ENCODE peak calls at places on chromosomes 1 and 21, in six cellular contexts. I, J, D, C, P and Z are unnamed samples.

GRCh38 chr21:38649120-38649519 is 150.8 kb upstream of the ERG start:
- DNase-seq in I (no peak), P (no peak), C (no peak), J (no peak), D (no peak), Z (no peak)

GRCh38 chr1:51280321-51281096 is 44.4 kb downstream of the RNF11 start:
- DNase-seq in I (no peak), P (no peak), C (no peak), J (no peak), D (no peak), Z (no peak)

GRCh38 chr1:3004285-3005205 is 16.7 kb upstream of the ACTRT2 start:
- DNase-seq in D (no peak), P (no peak), J (no peak), I (no peak), C (no peak), Z (no peak)

GRCh38 chr1:234706199-234706598 is 96.2 kb upstream of the IRF2BP2 start:
- DNase-seq in J (no peak), D (no peak), C (no peak), I (no peak), P (no peak), Z (no peak)

GRCh38 chr1:93692983-93693591 is 11.4 kb upstream of the BCAR3 start:
- DNase-seq in J (no peak), P (no peak), C (peak; percentile 59), D (peak; percentile 63), I (peak; percentile 90), Z (peak; percentile 27)

GRCh38 chr1:231619257-231619634 is 7.3 kb upstream of the DISC1 start:
- DNase-seq in C (no peak), I (no peak), J (no peak), P (no peak), D (no peak), Z (no peak)

GRCh38 chr1:194297999-194298598 is 1111.7 kb upstream of the B3GALT2 start:
- DNase-seq in D (no peak), P (no peak), J (no peak), I (peak; percentile 1), C (no peak), Z (no peak)

GRCh38 chr1:107076846-107077245 is 20.4 kb downstream of the PRMT6 start:
- DNase-seq in P (no peak), D (no peak), J (no peak), I (peak; percentile 79), C (no peak), Z (no peak)

GRCh38 chr1:41006942-41007865 is 14.3 kb downstream of the SLFNL1 start:
- DNase-seq in C (no peak), P (no peak), I (peak; percentile 37), D (no peak), J (no peak), Z (no peak)

GRCh38 chr1:51784997-51785421 is 93.5 kb downstream of the NRDC start:
- DNase-seq in D (no peak), J (no peak), P (no peak), I (peak; percentile 63), C (no peak), Z (no peak)

GRCh38 chr1:39570477-39571177 is 6.0 kb downstream of the PABPC4 start:
- DNase-seq in P (no peak), J (no peak), I (no peak), D (no peak), C (no peak), Z (no peak)

GRCh38 chr1:157043685-157044084 is 1.9 kb downstream of the ARHGEF11 start:
- DNase-seq in I (no peak), J (peak; percentile 14), P (no peak), C (no peak), D (no peak), Z (no peak)

GRCh38 chr1:8836228-8836627 is 18.8 kb upstream of the RERE start:
- DNase-seq in P (no peak), I (no peak), J (no peak), D (no peak), C (no peak), Z (no peak)

GRCh38 chr1:12040457-12041051 is 21.3 kb downstream of the MIIP start:
- DNase-seq in D (peak; percentile 79), C (no peak), I (peak; percentile 95), P (peak; percentile 59), J (no peak), Z (no peak)

GRCh38 chr1:151990856-151991198 is 2.8 kb downstream of the S100A10 start:
- DNase-seq in J (no peak), D (no peak), C (no peak), P (no peak), I (peak; percentile 79), Z (peak; percentile 73)

GRCh38 chr1:53183277-53183990 is 13.2 kb upstream of the CPT2 start:
- DNase-seq in D (no peak), P (peak; percentile 86), C (no peak), J (no peak), I (peak; percentile 97), Z (peak; percentile 97)

GRCh38 chr1:89721351-89721750 is 88.4 kb downstream of the LRRC8C start:
- DNase-seq in C (no peak), I (peak; percentile 57), J (no peak), P (peak; percentile 52), D (peak; percentile 26), Z (no peak)

GRCh38 chr1:4408380-4408779 is 246.0 kb upstream of the AJAP1 start:
- DNase-seq in J (no peak), C (no peak), P (no peak), D (no peak), I (no peak), Z (no peak)

GRCh38 chr21:37712204-37712934 is 203.9 kb downstream of the KCNJ6 start:
- DNase-seq in J (peak; percentile 64), D (no peak), C (peak; percentile 27), I (peak; percentile 73), P (peak; percentile 70), Z (peak; percentile 41)

GRCh38 chr1:225318706-225319575 is 108.9 kb downstream of the LBR start:
- DNase-seq in J (peak; percentile 42), D (peak; percentile 2), C (peak; percentile 66), P (peak; percentile 59), I (peak; percentile 36), Z (peak; percentile 54)

GRCh38 chr1:19514391-19514831 is 29.1 kb upstream of the CAPZB start:
- DNase-seq in I (peak; percentile 77), C (no peak), J (no peak), D (no peak), P (no peak), Z (no peak)

GRCh38 chr1:232146514-232146913 is 483.4 kb downstream of the SIPA1L2 start:
- DNase-seq in D (no peak), P (no peak), J (no peak), I (no peak), C (no peak), Z (no peak)

GRCh38 chr1:219505886-219506285 is 107.0 kb downstream of the ZC3H11B start:
- DNase-seq in I (no peak), C (no peak), D (no peak), J (no peak), P (no peak), Z (no peak)

GRCh38 chr21:38766987-38767722 is 38.6 kb upstream of the ETS2 start:
- DNase-seq in C (no peak), I (no peak), P (no peak), D (peak; percentile 96), J (no peak), Z (peak; percentile 20)

DNA sequence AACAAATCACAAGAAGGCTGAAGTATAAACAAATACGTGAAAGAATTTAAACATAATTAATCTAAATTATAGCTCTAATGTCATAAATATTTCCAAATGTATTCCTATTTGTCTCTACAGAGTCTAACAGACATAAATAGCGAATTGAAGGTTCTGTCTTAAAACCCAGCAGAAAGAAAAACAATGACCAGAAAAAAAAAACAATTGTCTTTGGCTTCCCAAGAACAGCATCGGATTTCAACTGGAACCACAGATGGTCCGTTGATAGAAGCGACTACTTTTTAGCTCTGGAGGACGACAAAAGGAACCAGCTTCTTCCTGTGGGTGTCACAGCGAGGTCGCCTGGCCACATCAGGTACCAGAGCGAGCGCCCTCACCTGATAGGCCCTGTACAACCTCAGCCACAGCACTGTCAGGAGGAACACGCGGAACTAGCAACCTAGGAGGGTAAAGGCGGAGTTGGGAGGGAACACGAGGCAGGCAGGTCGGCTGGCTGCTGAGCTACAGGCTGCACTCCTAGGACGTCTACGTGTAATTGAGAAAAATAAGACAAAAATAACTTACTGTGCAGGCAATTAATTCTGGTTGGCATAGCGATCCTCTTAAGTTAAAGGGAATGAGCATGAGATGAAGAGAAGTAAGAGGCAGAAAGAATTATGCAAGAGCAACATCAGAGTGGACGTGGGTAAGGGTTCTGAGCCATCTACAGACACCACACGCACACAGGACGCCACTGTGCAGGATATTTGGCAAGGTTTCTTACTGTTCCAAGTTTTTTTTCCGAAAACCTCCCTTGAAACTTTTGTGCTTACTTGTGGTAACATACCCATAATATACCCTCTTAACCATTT is 16.7 kb upstream of the PRDM15 start:
- DNase-seq in I (peak; percentile 18), C (no peak), J (no peak), D (no peak), P (peak; percentile 45), Z (no peak)
- TF ChIP-seq SMC3 in I (no peak), C (no peak), J (no peak), D (no peak), P (no peak), Z (no peak)

GRCh38 chr1:17523487-17524029 is 15.9 kb upstream of the ARHGEF10L start:
- DNase-seq in D (no peak), P (no peak), C (no peak), J (no peak), I (no peak), Z (no peak)
- TF ChIP-seq SMC3 in D (no peak), P (no peak), C (no peak), J (no peak), I (no peak), Z (no peak)

GRCh38 chr1:172630060-172630818 is 28.7 kb upstream of the FASLG start:
- DNase-seq in D (no peak), I (peak; percentile 61), J (no peak), C (no peak), P (no peak), Z (no peak)
- TF ChIP-seq SMC3 in D (no peak), I (no peak), J (no peak), C (no peak), P (no peak), Z (no peak)

DNA sequence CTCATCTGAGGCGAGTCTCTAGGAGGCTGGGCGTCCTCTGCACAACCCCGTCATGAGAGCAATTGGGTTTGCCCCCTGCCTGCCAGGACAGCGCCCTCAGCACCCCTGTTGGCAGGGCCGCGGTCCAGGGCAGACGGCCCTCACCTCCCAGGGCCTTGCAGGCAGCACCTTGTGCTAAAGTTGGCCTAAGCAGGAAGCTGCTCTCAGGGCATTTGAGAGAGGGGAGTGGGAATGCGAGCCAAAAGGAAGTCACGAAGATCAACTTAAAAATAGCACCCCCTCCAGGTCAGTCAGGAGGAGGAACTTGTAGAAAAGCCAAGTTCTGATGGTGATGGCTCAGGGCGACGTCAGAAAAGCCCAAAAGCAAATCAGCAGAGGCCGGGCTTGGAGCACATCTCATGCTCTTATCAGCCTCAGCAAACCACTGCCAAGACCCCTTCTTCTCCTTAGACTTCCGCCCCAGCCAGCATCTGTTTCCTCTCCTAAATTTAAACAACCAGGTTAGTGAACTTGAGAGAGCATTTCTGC is 12.6 kb upstream of the ADORA3 start:
- DNase-seq in P (peak; percentile 60), J (no peak), I (peak; percentile 82), D (no peak), C (no peak), Z (no peak)
- TF ChIP-seq SMC3 in P (no peak), J (no peak), I (no peak), D (no peak), C (no peak), Z (no peak)